ENCODE peak calls at places on chromosomes 7 and 10, in five cellular contexts. One of them, this sample, is unnamed.

GRCh38 chr7:149670288-149670687 is 103.1 kb downstream of the ZNF467 start:
- DNase-seq in tibial nerve: no peak
- DNase-seq in thoracic aorta: no peak
- DNase-seq in ovary: no peak
- DNase-seq in breast epithelium: no peak
- DNase-seq in this sample: peak; percentile 19

GRCh38 chr7:152137476-152138025 is 112.1 kb downstream of the GALNT11 start:
- DNase-seq in breast epithelium: no peak
- DNase-seq in tibial nerve: no peak
- DNase-seq in thoracic aorta: no peak
- DNase-seq in ovary: no peak
- DNase-seq in this sample: no peak

GRCh38 chr7:24869572-24869971 is 110.4 kb downstream of the OSBPL3 start:
- DNase-seq in tibial nerve: no peak
- DNase-seq in ovary: no peak
- DNase-seq in thoracic aorta: no peak
- DNase-seq in breast epithelium: no peak
- DNase-seq in this sample: no peak

GRCh38 chr7:32905175-32905662 is 13.7 kb upstream of the KBTBD2 start:
- DNase-seq in tibial nerve: peak; percentile 38
- DNase-seq in ovary: peak; percentile 13
- DNase-seq in thoracic aorta: no peak
- DNase-seq in breast epithelium: no peak
- DNase-seq in this sample: peak; percentile 97

GRCh38 chr7:64951250-64951848 is 39.5 kb downstream of the ZNF117 start:
- DNase-seq in ovary: no peak
- DNase-seq in thoracic aorta: no peak
- DNase-seq in tibial nerve: peak; percentile 56
- DNase-seq in breast epithelium: no peak
- DNase-seq in this sample: peak; percentile 31

GRCh38 chr10:4663162-4663992 is 162.6 kb upstream of the AKR1E2 start:
- DNase-seq in tibial nerve: peak; percentile 83
- DNase-seq in breast epithelium: no peak
- DNase-seq in thoracic aorta: peak; percentile 75
- DNase-seq in ovary: peak; percentile 57
- DNase-seq in this sample: peak; percentile 99

GRCh38 chr7:143285454-143285756 is 647 bp downstream of the TMEM139 start:
- DNase-seq in thoracic aorta: no peak
- DNase-seq in tibial nerve: no peak
- DNase-seq in ovary: no peak
- DNase-seq in breast epithelium: peak; percentile 67
- DNase-seq in this sample: no peak

GRCh38 chr10:10394933-10395658 is 622.6 kb upstream of the CELF2 start:
- DNase-seq in ovary: no peak
- DNase-seq in breast epithelium: no peak
- DNase-seq in thoracic aorta: no peak
- DNase-seq in tibial nerve: no peak
- DNase-seq in this sample: no peak

GRCh38 chr7:102991077-102991539 is 78.3 kb downstream of the LRRC17 start:
- DNase-seq in tibial nerve: no peak
- DNase-seq in ovary: no peak
- DNase-seq in thoracic aorta: no peak
- DNase-seq in breast epithelium: no peak
- DNase-seq in this sample: no peak

GRCh38 chr10:3248526-3249255 is 76.1 kb upstream of the PITRM1 start:
- DNase-seq in breast epithelium: no peak
- DNase-seq in ovary: no peak
- DNase-seq in tibial nerve: no peak
- DNase-seq in thoracic aorta: no peak
- DNase-seq in this sample: peak; percentile 81

GRCh38 chr7:72435913-72436480 is 23.9 kb upstream of the CALN1 start:
- DNase-seq in tibial nerve: peak; percentile 15
- DNase-seq in breast epithelium: no peak
- DNase-seq in ovary: no peak
- DNase-seq in thoracic aorta: no peak
- DNase-seq in this sample: no peak

GRCh38 chr7:124263232-124263827 is 230.5 kb upstream of the TMEM229A start:
- DNase-seq in breast epithelium: no peak
- DNase-seq in thoracic aorta: no peak
- DNase-seq in tibial nerve: no peak
- DNase-seq in ovary: no peak
- DNase-seq in this sample: no peak

GRCh38 chr7:129489491-129489890 is 12.8 kb upstream of the SMKR1 start:
- DNase-seq in ovary: no peak
- DNase-seq in tibial nerve: no peak
- DNase-seq in thoracic aorta: no peak
- DNase-seq in breast epithelium: no peak
- DNase-seq in this sample: peak; percentile 40

GRCh38 chr10:87593702-87594101 is 66.0 kb upstream of the PAPSS2 start:
- DNase-seq in thoracic aorta: no peak
- DNase-seq in breast epithelium: no peak
- DNase-seq in tibial nerve: no peak
- DNase-seq in ovary: no peak
- DNase-seq in this sample: no peak

GRCh38 chr7:44979481-44980392 is 922 bp upstream of the MYO1G start:
- DNase-seq in ovary: no peak
- DNase-seq in breast epithelium: no peak
- DNase-seq in thoracic aorta: no peak
- DNase-seq in tibial nerve: no peak
- DNase-seq in this sample: no peak

GRCh38 chr7:47601119-47601880 is 19.4 kb upstream of the TNS3 start:
- DNase-seq in breast epithelium: no peak
- DNase-seq in ovary: no peak
- DNase-seq in tibial nerve: no peak
- DNase-seq in thoracic aorta: no peak
- DNase-seq in this sample: no peak

GRCh38 chr10:123687758-123688157 is 21.6 kb downstream of the GPR26 start:
- DNase-seq in tibial nerve: no peak
- DNase-seq in thoracic aorta: no peak
- DNase-seq in breast epithelium: no peak
- DNase-seq in ovary: no peak
- DNase-seq in this sample: no peak

GRCh38 chr7:82163586-82163985 is 280.0 kb downstream of the CACNA2D1 start:
- DNase-seq in thoracic aorta: no peak
- DNase-seq in breast epithelium: no peak
- DNase-seq in tibial nerve: no peak
- DNase-seq in ovary: no peak
- DNase-seq in this sample: no peak

GRCh38 chr10:124332426-124332825 is 86.3 kb downstream of the OAT start:
- DNase-seq in thoracic aorta: no peak
- DNase-seq in tibial nerve: no peak
- DNase-seq in ovary: no peak
- DNase-seq in breast epithelium: no peak
- DNase-seq in this sample: no peak

GRCh38 chr7:36969376-36969775 is 245.1 kb upstream of the AOAH start:
- DNase-seq in breast epithelium: no peak
- DNase-seq in ovary: no peak
- DNase-seq in tibial nerve: no peak
- DNase-seq in thoracic aorta: no peak
- DNase-seq in this sample: no peak

GRCh38 chr7:49778731-49779270 is 5.4 kb downstream of the VWC2 start:
- DNase-seq in tibial nerve: no peak
- DNase-seq in thoracic aorta: no peak
- DNase-seq in breast epithelium: no peak
- DNase-seq in ovary: no peak
- DNase-seq in this sample: no peak

GRCh38 chr7:49775065-49775948 is 1.9 kb downstream of the VWC2 start:
- DNase-seq in ovary: peak; percentile 40
- DNase-seq in tibial nerve: no peak
- DNase-seq in thoracic aorta: no peak
- DNase-seq in breast epithelium: no peak
- DNase-seq in this sample: no peak

GRCh38 chr7:49775949-49776443 is 2.6 kb downstream of the VWC2 start:
- DNase-seq in breast epithelium: no peak
- DNase-seq in thoracic aorta: no peak
- DNase-seq in tibial nerve: no peak
- DNase-seq in ovary: no peak
- DNase-seq in this sample: no peak

GRCh38 chr7:49774459-49775064 is 1.1 kb downstream of the VWC2 start:
- DNase-seq in tibial nerve: no peak
- DNase-seq in thoracic aorta: no peak
- DNase-seq in ovary: no peak
- DNase-seq in breast epithelium: no peak
- DNase-seq in this sample: no peak

DNA sequence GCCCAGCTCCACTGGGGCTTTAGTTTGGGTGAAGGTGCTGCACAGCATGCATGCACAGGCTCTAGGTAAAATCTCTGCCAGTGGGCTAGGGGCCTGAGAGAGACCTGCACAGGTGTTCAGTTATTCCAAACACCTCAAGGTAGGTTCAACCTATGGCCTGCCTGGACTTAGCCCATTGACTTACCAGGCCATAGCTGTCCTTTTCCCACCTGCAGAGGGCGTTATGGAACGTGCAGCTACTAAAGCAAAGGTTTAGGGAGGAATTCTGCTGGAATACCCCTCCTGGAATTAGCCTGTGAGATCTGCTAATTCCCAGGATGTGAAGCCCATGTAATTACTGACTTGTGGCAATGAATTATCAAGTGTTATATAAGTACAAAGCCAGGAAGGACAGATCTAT is 3.6 kb downstream of the VWC2 start:
- DNase-seq in thoracic aorta: no peak
- DNase-seq in tibial nerve: no peak
- DNase-seq in ovary: peak; percentile 34
- DNase-seq in breast epithelium: no peak
- DNase-seq in this sample: no peak
- H3K4me3 ChIP-seq in thoracic aorta: no peak overlapping the region
- H3K4me3 ChIP-seq in tibial nerve: no peak overlapping the region
- H3K4me3 ChIP-seq in ovary: no peak overlapping the region
- H3K4me3 ChIP-seq in breast epithelium: no peak overlapping the region
- H3K4me3 ChIP-seq in this sample: no peak overlapping the region

DNA sequence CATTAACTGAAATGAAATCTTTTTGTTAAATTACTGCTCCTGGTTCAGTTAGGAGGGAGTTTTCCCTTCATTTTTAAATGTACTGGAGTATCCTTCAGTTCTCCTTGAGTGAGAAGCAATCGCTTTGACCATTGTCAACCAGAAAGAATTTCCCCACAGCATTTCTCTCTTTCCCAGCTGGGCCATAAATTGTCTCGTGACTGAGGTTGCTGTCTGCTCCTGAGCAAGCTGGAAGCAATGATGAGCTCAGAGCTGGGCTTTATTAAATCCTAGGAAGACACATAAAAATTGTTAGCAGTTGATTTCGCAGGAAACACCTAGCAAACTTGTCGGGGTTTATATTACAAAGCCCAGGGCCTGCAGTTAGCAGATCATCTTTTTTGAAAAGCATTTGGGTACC is 102.0 kb upstream of the INSYN2A start:
- DNase-seq in tibial nerve: no peak
- DNase-seq in breast epithelium: no peak
- DNase-seq in thoracic aorta: no peak
- DNase-seq in ovary: no peak
- DNase-seq in this sample: no peak
- TF ChIP-seq CTCF in tibial nerve: no peak
- TF ChIP-seq CTCF in breast epithelium: no peak
- TF ChIP-seq CTCF in thoracic aorta: no peak
- TF ChIP-seq CTCF in ovary: no peak
- TF ChIP-seq CTCF in this sample: no peak

GRCh38 chr7:1566687-1567081 is 3.1 kb downstream of the PSMG3 start:
- DNase-seq in ovary: no peak
- DNase-seq in tibial nerve: no peak
- DNase-seq in thoracic aorta: no peak
- DNase-seq in breast epithelium: no peak
- DNase-seq in this sample: no peak

GRCh38 chr7:1562611-1563051 is 6.6 kb upstream of the TMEM184A start:
- DNase-seq in breast epithelium: no peak
- DNase-seq in thoracic aorta: no peak
- DNase-seq in tibial nerve: no peak
- DNase-seq in ovary: no peak
- DNase-seq in this sample: no peak

GRCh38 chr7:1562126-1562525 is 6.1 kb upstream of the TMEM184A start:
- DNase-seq in ovary: no peak
- DNase-seq in tibial nerve: no peak
- DNase-seq in thoracic aorta: no peak
- DNase-seq in breast epithelium: no peak
- DNase-seq in this sample: no peak

GRCh38 chr7:1563939-1564602 is 5.8 kb downstream of the PSMG3 start:
- DNase-seq in breast epithelium: no peak
- DNase-seq in tibial nerve: no peak
- DNase-seq in thoracic aorta: no peak
- DNase-seq in ovary: no peak
- DNase-seq in this sample: no peak

GRCh38 chr7:1564603-1565022 is 5.2 kb downstream of the PSMG3 start:
- DNase-seq in thoracic aorta: no peak
- DNase-seq in ovary: no peak
- DNase-seq in breast epithelium: no peak
- DNase-seq in tibial nerve: no peak
- DNase-seq in this sample: no peak
- H3K4me3 ChIP-seq in thoracic aorta: no peak overlapping the region
- H3K4me3 ChIP-seq in ovary: no peak overlapping the region
- H3K4me3 ChIP-seq in breast epithelium: no peak overlapping the region
- H3K4me3 ChIP-seq in tibial nerve: no peak overlapping the region
- H3K4me3 ChIP-seq in this sample: no peak overlapping the region

GRCh38 chr10:131882151-131882550 is 18.7 kb upstream of the PPP2R2D start:
- DNase-seq in tibial nerve: no peak
- DNase-seq in ovary: no peak
- DNase-seq in thoracic aorta: no peak
- DNase-seq in breast epithelium: no peak
- DNase-seq in this sample: no peak

GRCh38 chr10:131882590-131883451 is 18.0 kb upstream of the PPP2R2D start:
- DNase-seq in tibial nerve: no peak
- DNase-seq in breast epithelium: no peak
- DNase-seq in ovary: no peak
- DNase-seq in thoracic aorta: no peak
- DNase-seq in this sample: no peak

GRCh38 chr10:131886181-131886716 is 14.6 kb upstream of the PPP2R2D start:
- DNase-seq in ovary: no peak
- DNase-seq in thoracic aorta: no peak
- DNase-seq in tibial nerve: no peak
- DNase-seq in breast epithelium: no peak
- DNase-seq in this sample: no peak

GRCh38 chr10:131888186-131888604 is 12.6 kb upstream of the PPP2R2D start:
- DNase-seq in tibial nerve: no peak
- DNase-seq in ovary: no peak
- DNase-seq in thoracic aorta: no peak
- DNase-seq in breast epithelium: no peak
- DNase-seq in this sample: no peak

DNA sequence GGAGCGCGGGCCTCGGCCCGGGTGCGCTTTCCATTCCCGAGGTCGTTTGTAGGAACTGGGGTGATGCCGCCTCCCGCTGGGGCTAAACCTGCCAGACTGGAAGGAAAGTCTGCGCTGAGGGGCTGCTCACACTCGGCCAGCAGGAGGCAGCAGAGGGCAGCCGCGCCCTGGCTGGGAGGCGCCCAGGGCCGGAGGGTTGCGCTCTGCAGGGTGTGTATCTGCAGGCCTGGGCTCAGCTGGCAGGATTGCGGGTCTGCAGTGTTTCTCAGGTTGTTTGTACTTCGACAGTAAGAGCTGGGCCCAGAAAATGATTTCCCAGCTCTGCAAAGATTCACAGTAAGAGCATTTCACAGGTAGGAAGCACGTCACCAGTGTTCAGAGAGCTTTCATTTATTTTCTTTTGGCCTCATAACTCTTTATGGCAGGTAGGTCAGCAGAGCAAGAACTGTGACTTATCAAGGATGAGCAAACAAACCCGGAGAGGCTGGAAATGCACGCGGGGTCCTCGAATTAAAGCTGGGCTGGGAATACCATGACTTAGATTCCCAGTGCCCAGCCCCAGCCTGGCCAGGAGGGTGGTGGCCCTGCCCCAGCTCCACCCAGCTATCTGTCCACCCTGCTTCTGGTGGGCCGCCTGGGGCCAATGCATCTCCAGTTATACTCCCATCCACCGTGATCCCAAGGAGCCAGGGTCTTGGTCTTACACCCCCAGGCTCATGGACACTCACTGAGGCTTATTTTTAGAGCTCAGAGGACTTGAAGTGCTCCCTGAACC is 15.2 kb upstream of the PPP2R2D start:
- DNase-seq in thoracic aorta: peak; percentile 23
- DNase-seq in breast epithelium: peak; percentile 77
- DNase-seq in tibial nerve: peak; percentile 57
- DNase-seq in ovary: peak; percentile 77
- DNase-seq in this sample: no peak
- TF ChIP-seq CTCF in thoracic aorta: peak; percentile 96
- TF ChIP-seq CTCF in breast epithelium: peak; percentile 90
- TF ChIP-seq CTCF in tibial nerve: peak; percentile 87
- TF ChIP-seq CTCF in ovary: peak; percentile 94
- TF ChIP-seq CTCF in this sample: peak; percentile 87